ENCODE peak calls at places on chromosomes 5 and 9, in four cellular contexts. One of them, this sample, is unnamed.

GRCh38 chr5:73748510-73749410 is 122.8 kb downstream of the ARHGEF28 start:
- DNase-seq in activated CD4-positive, alpha-beta T cell treated with anti-CD3 and anti-CD28 coated beads, Interleukin-2, amount 50 U/mL, for 4 hours: no peak
- DNase-seq in KBM-7: no peak
- DNase-seq in heart left ventricle: peak; percentile 63
- DNase-seq in this sample: peak; percentile 93

GRCh38 chr5:127936439-127936972 is 147.1 kb upstream of the SLC12A2 start:
- DNase-seq in activated CD4-positive, alpha-beta T cell treated with anti-CD3 and anti-CD28 coated beads, Interleukin-2, amount 50 U/mL, for 4 hours: no peak
- DNase-seq in KBM-7: no peak
- DNase-seq in heart left ventricle: no peak
- DNase-seq in this sample: no peak

GRCh38 chr5:176954050-176954449 is 52.5 kb downstream of the UIMC1 start:
- DNase-seq in KBM-7: no peak
- DNase-seq in heart left ventricle: no peak
- DNase-seq in activated CD4-positive, alpha-beta T cell treated with anti-CD3 and anti-CD28 coated beads, Interleukin-2, amount 50 U/mL, for 4 hours: no peak
- DNase-seq in this sample: no peak

GRCh38 chr9:12876872-12877271 is 102.1 kb downstream of the LURAP1L start:
- DNase-seq in heart left ventricle: no peak
- DNase-seq in activated CD4-positive, alpha-beta T cell treated with anti-CD3 and anti-CD28 coated beads, Interleukin-2, amount 50 U/mL, for 4 hours: no peak
- DNase-seq in KBM-7: no peak
- DNase-seq in this sample: no peak

GRCh38 chr9:73065439-73065838 is 86.2 kb upstream of the ANXA1 start:
- DNase-seq in KBM-7: no peak
- DNase-seq in activated CD4-positive, alpha-beta T cell treated with anti-CD3 and anti-CD28 coated beads, Interleukin-2, amount 50 U/mL, for 4 hours: no peak
- DNase-seq in heart left ventricle: no peak
- DNase-seq in this sample: no peak

GRCh38 chr5:143198332-143198731 is 205.2 kb downstream of the NR3C1 start:
- DNase-seq in activated CD4-positive, alpha-beta T cell treated with anti-CD3 and anti-CD28 coated beads, Interleukin-2, amount 50 U/mL, for 4 hours: no peak
- DNase-seq in heart left ventricle: no peak
- DNase-seq in KBM-7: no peak
- DNase-seq in this sample: no peak

GRCh38 chr5:5046680-5047502 is 93.2 kb upstream of the ADAMTS16 start:
- DNase-seq in heart left ventricle: no peak
- DNase-seq in activated CD4-positive, alpha-beta T cell treated with anti-CD3 and anti-CD28 coated beads, Interleukin-2, amount 50 U/mL, for 4 hours: no peak
- DNase-seq in KBM-7: no peak
- DNase-seq in this sample: no peak

GRCh38 chr9:132970306-132971062 is 8.0 kb upstream of the GFI1B start:
- DNase-seq in activated CD4-positive, alpha-beta T cell treated with anti-CD3 and anti-CD28 coated beads, Interleukin-2, amount 50 U/mL, for 4 hours: no peak
- DNase-seq in heart left ventricle: no peak
- DNase-seq in KBM-7: no peak
- DNase-seq in this sample: no peak

GRCh38 chr5:129244478-129244877 is 149.9 kb downstream of the ISOC1 start:
- DNase-seq in activated CD4-positive, alpha-beta T cell treated with anti-CD3 and anti-CD28 coated beads, Interleukin-2, amount 50 U/mL, for 4 hours: no peak
- DNase-seq in KBM-7: no peak
- DNase-seq in heart left ventricle: no peak
- DNase-seq in this sample: peak; percentile 12

GRCh38 chr9:96135904-96136303 is 166.1 kb downstream of the HSD17B3 start:
- DNase-seq in activated CD4-positive, alpha-beta T cell treated with anti-CD3 and anti-CD28 coated beads, Interleukin-2, amount 50 U/mL, for 4 hours: no peak
- DNase-seq in heart left ventricle: no peak
- DNase-seq in KBM-7: no peak
- DNase-seq in this sample: no peak

GRCh38 chr5:142520885-142521284 is 165.0 kb downstream of the FGF1 start:
- DNase-seq in KBM-7: no peak
- DNase-seq in activated CD4-positive, alpha-beta T cell treated with anti-CD3 and anti-CD28 coated beads, Interleukin-2, amount 50 U/mL, for 4 hours: no peak
- DNase-seq in heart left ventricle: no peak
- DNase-seq in this sample: no peak

GRCh38 chr5:93572101-93572772 is 8.8 kb downstream of the NR2F1-AS1 start:
- DNase-seq in heart left ventricle: no peak
- DNase-seq in KBM-7: no peak
- DNase-seq in activated CD4-positive, alpha-beta T cell treated with anti-CD3 and anti-CD28 coated beads, Interleukin-2, amount 50 U/mL, for 4 hours: no peak
- DNase-seq in this sample: peak; percentile 81

GRCh38 chr5:55897905-55898304 is 46.7 kb downstream of the IL31RA start:
- DNase-seq in activated CD4-positive, alpha-beta T cell treated with anti-CD3 and anti-CD28 coated beads, Interleukin-2, amount 50 U/mL, for 4 hours: no peak
- DNase-seq in heart left ventricle: no peak
- DNase-seq in KBM-7: no peak
- DNase-seq in this sample: peak; percentile 96

GRCh38 chr9:126499005-126499910 is 114.5 kb upstream of the LMX1B start:
- DNase-seq in activated CD4-positive, alpha-beta T cell treated with anti-CD3 and anti-CD28 coated beads, Interleukin-2, amount 50 U/mL, for 4 hours: peak; percentile 33
- DNase-seq in KBM-7: peak; percentile 63
- DNase-seq in heart left ventricle: no peak
- DNase-seq in this sample: peak; percentile 48

GRCh38 chr5:76820491-76820890 is 1.7 kb downstream of the F2RL1 start:
- DNase-seq in heart left ventricle: no peak
- DNase-seq in activated CD4-positive, alpha-beta T cell treated with anti-CD3 and anti-CD28 coated beads, Interleukin-2, amount 50 U/mL, for 4 hours: no peak
- DNase-seq in KBM-7: no peak
- DNase-seq in this sample: peak; percentile 29

GRCh38 chr5:151052834-151053233 is 28.0 kb downstream of the TNIP1 start:
- DNase-seq in activated CD4-positive, alpha-beta T cell treated with anti-CD3 and anti-CD28 coated beads, Interleukin-2, amount 50 U/mL, for 4 hours: no peak
- DNase-seq in KBM-7: no peak
- DNase-seq in heart left ventricle: no peak
- DNase-seq in this sample: no peak

GRCh38 chr9:112037281-112038016 is 137.6 kb downstream of the SUSD1 start:
- DNase-seq in heart left ventricle: no peak
- DNase-seq in KBM-7: peak; percentile 94
- DNase-seq in activated CD4-positive, alpha-beta T cell treated with anti-CD3 and anti-CD28 coated beads, Interleukin-2, amount 50 U/mL, for 4 hours: peak; percentile 56
- DNase-seq in this sample: peak; percentile 75

GRCh38 chr9:127182901-127183746 is 60.7 kb upstream of the ANGPTL2 start:
- DNase-seq in KBM-7: no peak
- DNase-seq in heart left ventricle: no peak
- DNase-seq in activated CD4-positive, alpha-beta T cell treated with anti-CD3 and anti-CD28 coated beads, Interleukin-2, amount 50 U/mL, for 4 hours: no peak
- DNase-seq in this sample: peak; percentile 75

GRCh38 chr5:124180523-124181461 is 565.6 kb downstream of the ZNF608 start:
- DNase-seq in KBM-7: no peak
- DNase-seq in heart left ventricle: no peak
- DNase-seq in activated CD4-positive, alpha-beta T cell treated with anti-CD3 and anti-CD28 coated beads, Interleukin-2, amount 50 U/mL, for 4 hours: no peak
- DNase-seq in this sample: no peak

GRCh38 chr9:35820076-35820475 is 5.2 kb upstream of the HINT2 start:
- DNase-seq in activated CD4-positive, alpha-beta T cell treated with anti-CD3 and anti-CD28 coated beads, Interleukin-2, amount 50 U/mL, for 4 hours: no peak
- DNase-seq in heart left ventricle: no peak
- DNase-seq in KBM-7: no peak
- DNase-seq in this sample: peak; percentile 78

GRCh38 chr5:27242258-27242626 is 203.9 kb upstream of the CDH9 start:
- DNase-seq in KBM-7: no peak
- DNase-seq in heart left ventricle: no peak
- DNase-seq in activated CD4-positive, alpha-beta T cell treated with anti-CD3 and anti-CD28 coated beads, Interleukin-2, amount 50 U/mL, for 4 hours: no peak
- DNase-seq in this sample: no peak

GRCh38 chr9:121826711-121827110 is 175.3 kb downstream of the DAB2IP start:
- DNase-seq in heart left ventricle: no peak
- DNase-seq in KBM-7: no peak
- DNase-seq in activated CD4-positive, alpha-beta T cell treated with anti-CD3 and anti-CD28 coated beads, Interleukin-2, amount 50 U/mL, for 4 hours: no peak
- DNase-seq in this sample: no peak

GRCh38 chr5:119752921-119753886 is 123.8 kb downstream of the FAM170A start:
- DNase-seq in KBM-7: no peak
- DNase-seq in activated CD4-positive, alpha-beta T cell treated with anti-CD3 and anti-CD28 coated beads, Interleukin-2, amount 50 U/mL, for 4 hours: no peak
- DNase-seq in heart left ventricle: no peak
- DNase-seq in this sample: no peak

GRCh38 chr5:148841519-148841918 is 15.1 kb downstream of the ADRB2 start:
- DNase-seq in KBM-7: no peak
- DNase-seq in activated CD4-positive, alpha-beta T cell treated with anti-CD3 and anti-CD28 coated beads, Interleukin-2, amount 50 U/mL, for 4 hours: no peak
- DNase-seq in heart left ventricle: no peak
- DNase-seq in this sample: no peak

GRCh38 chr9:127390563-127390962 is 6.4 kb upstream of the SLC2A8 start:
- DNase-seq in KBM-7: no peak
- DNase-seq in heart left ventricle: no peak
- DNase-seq in activated CD4-positive, alpha-beta T cell treated with anti-CD3 and anti-CD28 coated beads, Interleukin-2, amount 50 U/mL, for 4 hours: no peak
- DNase-seq in this sample: no peak

GRCh38 chr9:128150594-128151342 is 1.5 kb downstream of the LCN2 start:
- DNase-seq in activated CD4-positive, alpha-beta T cell treated with anti-CD3 and anti-CD28 coated beads, Interleukin-2, amount 50 U/mL, for 4 hours: no peak
- DNase-seq in heart left ventricle: no peak
- DNase-seq in KBM-7: peak; percentile 36
- DNase-seq in this sample: no peak

GRCh38 chr5:3359642-3360041 is 236.0 kb upstream of the IRX1 start:
- DNase-seq in KBM-7: no peak
- DNase-seq in heart left ventricle: no peak
- DNase-seq in activated CD4-positive, alpha-beta T cell treated with anti-CD3 and anti-CD28 coated beads, Interleukin-2, amount 50 U/mL, for 4 hours: no peak
- DNase-seq in this sample: no peak

GRCh38 chr5:115194671-115195070 is 25.0 kb upstream of the TRIM36 start:
- DNase-seq in KBM-7: no peak
- DNase-seq in heart left ventricle: no peak
- DNase-seq in activated CD4-positive, alpha-beta T cell treated with anti-CD3 and anti-CD28 coated beads, Interleukin-2, amount 50 U/mL, for 4 hours: no peak
- DNase-seq in this sample: no peak

GRCh38 chr9:127778280-127779135 is at the start of gene SH2D3C:
- DNase-seq in activated CD4-positive, alpha-beta T cell treated with anti-CD3 and anti-CD28 coated beads, Interleukin-2, amount 50 U/mL, for 4 hours: peak; percentile 35
- DNase-seq in KBM-7: peak; percentile 74
- DNase-seq in heart left ventricle: peak; percentile 77
- DNase-seq in this sample: peak; percentile 28

GRCh38 chr9:134134949-134135342 is 936 bp upstream of the WDR5 start:
- DNase-seq in heart left ventricle: no peak
- DNase-seq in KBM-7: peak; percentile 63
- DNase-seq in activated CD4-positive, alpha-beta T cell treated with anti-CD3 and anti-CD28 coated beads, Interleukin-2, amount 50 U/mL, for 4 hours: no peak
- DNase-seq in this sample: no peak

GRCh38 chr5:122156724-122157325 is 27.5 kb downstream of the ZNF474 start:
- DNase-seq in heart left ventricle: no peak
- DNase-seq in activated CD4-positive, alpha-beta T cell treated with anti-CD3 and anti-CD28 coated beads, Interleukin-2, amount 50 U/mL, for 4 hours: no peak
- DNase-seq in KBM-7: peak; percentile 15
- DNase-seq in this sample: peak; percentile 89

GRCh38 chr5:172553167-172553566 is 87.9 kb upstream of the NEURL1B start:
- DNase-seq in KBM-7: no peak
- DNase-seq in heart left ventricle: no peak
- DNase-seq in activated CD4-positive, alpha-beta T cell treated with anti-CD3 and anti-CD28 coated beads, Interleukin-2, amount 50 U/mL, for 4 hours: no peak
- DNase-seq in this sample: no peak

This sample was measured in choroid plexus epithelial cell.